ENCODE peak calls at places on chromosomes 16 and 17, in four cellular contexts. K is GM13976, Q is lung microvascular endothelial cell, U is MM.1S. F is an unnamed sample.

GRCh38 chr16:31200821-31201510 is 1.6 kb downstream of the PYCARD start:
- DNase-seq in Q (no peak), K (no peak), U (no peak), F (no peak)

GRCh38 chr17:29109477-29110371 is 66.8 kb downstream of the PIPOX start:
- DNase-seq in Q (no peak), K (no peak), U (no peak), F (no peak)

GRCh38 chr17:61076649-61077048 is 323.0 kb upstream of the TBX2 start:
- DNase-seq in U (no peak), Q (no peak), K (no peak), F (no peak)

GRCh38 chr17:66829386-66829864 is 5.5 kb upstream of the CACNG5 start:
- DNase-seq in Q (peak), K (peak), U (no peak), F (no peak)

GRCh38 chr17:79296290-79296689 is 221.7 kb downstream of the ENGASE start:
- DNase-seq in K (no peak), U (no peak), Q (no peak), F (no peak)

GRCh38 chr17:74513987-74514631 is 17.2 kb downstream of the CD300LB start:
- DNase-seq in Q (peak), U (peak), K (no peak), F (no peak)

GRCh38 chr16:58392215-58393137 is at the start of gene GINS3:
- DNase-seq in Q (peak), U (peak), K (peak), F (peak)

GRCh38 chr16:55496509-55497145 is 12.2 kb upstream of the LPCAT2 start:
- DNase-seq in U (no peak), Q (no peak), K (peak), F (no peak)

GRCh38 chr16:669666-670065 is 1.7 kb downstream of the RHOT2 start:
- DNase-seq in Q (no peak), K (no peak), U (no peak), F (no peak)

GRCh38 chr17:8206536-8206935 is 3.8 kb downstream of the AURKB start:
- DNase-seq in U (no peak), K (no peak), Q (no peak), F (no peak)

GRCh38 chr16:22859925-22860324 is 46.0 kb downstream of the HS3ST2 start:
- DNase-seq in K (no peak), Q (no peak), U (no peak), F (no peak)

GRCh38 chr16:56369202-56369601 is 56.1 kb downstream of the AMFR start:
- DNase-seq in Q (no peak), U (no peak), K (no peak), F (no peak)

F was measured in GM06990.